ENCODE peak calls at places on chromosomes 2 and 18, in eight cellular contexts. B is trophoblast cell; K is brain microvascular endothelial cell; L is CD4-positive, CD25-positive, alpha-beta regulatory T cell; T is GM23338; U is heart right ventricle; E is body of pancreas; J is AG04450. V is an unnamed sample.

GRCh38 chr2:171862501-171862900 is 31.5 kb downstream of the SLC25A12 start:
- DNase-seq in J (no peak), L (no peak), B (no peak), T (no peak), U (no peak), K (no peak), E (no peak), V (no peak)

GRCh38 chr2:105775809-105776559 is 31.3 kb downstream of the NCK2 start:
- DNase-seq in K (no peak), B (no peak), E (no peak), L (peak; percentile 77), U (no peak), T (no peak), J (no peak), V (no peak)

GRCh38 chr2:150466770-150467640 is 20.5 kb downstream of the RND3 start:
- DNase-seq in K (peak; percentile 22), U (no peak), L (no peak), B (no peak), T (no peak), E (no peak), J (no peak), V (no peak)

GRCh38 chr2:169963786-169964185 is 136.5 kb downstream of the UBR3 start:
- DNase-seq in B (no peak), K (no peak), J (no peak), E (no peak), T (no peak), L (no peak), U (no peak), V (no peak)

GRCh38 chr18:55048892-55049291 is 89.6 kb upstream of the CCDC68 start:
- DNase-seq in B (no peak), E (no peak), J (no peak), K (no peak), T (no peak), U (no peak), L (no peak), V (no peak)

GRCh38 chr18:61702007-61702406 is 190.8 kb downstream of the RNF152 start:
- DNase-seq in E (no peak), U (no peak), K (peak; percentile 49), B (no peak), T (no peak), J (no peak), L (no peak), V (peak; percentile 21)

GRCh38 chr2:42368817-42369550 is 8.0 kb upstream of the COX7A2L start:
- DNase-seq in T (no peak), U (peak; percentile 32), J (no peak), E (no peak), L (no peak), B (no peak), K (no peak), V (no peak)

GRCh38 chr2:233638836-233639235 is 2.6 kb downstream of the UGT1A10 start:
- DNase-seq in J (no peak), L (no peak), B (no peak), U (no peak), E (no peak), T (no peak), K (no peak), V (no peak)

GRCh38 chr2:20080839-20081348 is 29.5 kb upstream of the LAPTM4A start:
- DNase-seq in E (no peak), L (no peak), T (peak; percentile 53), K (no peak), J (no peak), B (no peak), U (no peak), V (no peak)

GRCh38 chr2:20603791-20604190 is 47.1 kb downstream of the HS1BP3 start:
- DNase-seq in J (no peak), E (no peak), K (no peak), L (no peak), T (no peak), U (no peak), B (no peak), V (no peak)

GRCh38 chr2:33598472-33599174 is 476 bp downstream of the FAM98A start:
- DNase-seq in U (no peak), E (peak; percentile 41), B (peak; percentile 51), J (no peak), T (peak; percentile 47), L (peak; percentile 61), K (peak; percentile 43), V (peak; percentile 72)

GRCh38 chr2:96870631-96871255 is 863 bp upstream of the SEMA4C start:
- DNase-seq in E (peak; percentile 34), T (peak; percentile 34), U (peak; percentile 53), B (peak; percentile 55), L (peak; percentile 70), K (no peak), J (no peak), V (no peak)

GRCh38 chr2:98458207-98458606 is 13.5 kb downstream of the INPP4A start:
- DNase-seq in K (peak; percentile 59), B (peak; percentile 26), U (no peak), L (peak; percentile 73), T (no peak), E (no peak), J (no peak), V (no peak)

GRCh38 chr2:12720181-12720580 is 3.4 kb downstream of the TRIB2 start:
- DNase-seq in L (no peak), J (no peak), E (no peak), U (no peak), K (no peak), T (no peak), B (no peak), V (no peak)

GRCh38 chr18:32482117-32482516 is 11.4 kb upstream of the GAREM1 start:
- DNase-seq in J (no peak), B (no peak), K (no peak), L (no peak), U (no peak), E (no peak), T (no peak), V (no peak)

GRCh38 chr18:32480581-32480980 is 9.9 kb upstream of the GAREM1 start:
- DNase-seq in U (no peak), J (no peak), B (no peak), K (no peak), T (no peak), E (no peak), L (no peak), V (no peak)

GRCh38 chr18:32483002-32483401 is 12.3 kb upstream of the GAREM1 start:
- DNase-seq in K (no peak), U (no peak), J (no peak), E (no peak), B (no peak), T (no peak), L (no peak), V (no peak)

GRCh38 chr18:32478317-32478716 is 7.6 kb upstream of the GAREM1 start:
- DNase-seq in U (no peak), T (no peak), J (no peak), K (no peak), E (no peak), B (no peak), L (no peak), V (no peak)

DNA sequence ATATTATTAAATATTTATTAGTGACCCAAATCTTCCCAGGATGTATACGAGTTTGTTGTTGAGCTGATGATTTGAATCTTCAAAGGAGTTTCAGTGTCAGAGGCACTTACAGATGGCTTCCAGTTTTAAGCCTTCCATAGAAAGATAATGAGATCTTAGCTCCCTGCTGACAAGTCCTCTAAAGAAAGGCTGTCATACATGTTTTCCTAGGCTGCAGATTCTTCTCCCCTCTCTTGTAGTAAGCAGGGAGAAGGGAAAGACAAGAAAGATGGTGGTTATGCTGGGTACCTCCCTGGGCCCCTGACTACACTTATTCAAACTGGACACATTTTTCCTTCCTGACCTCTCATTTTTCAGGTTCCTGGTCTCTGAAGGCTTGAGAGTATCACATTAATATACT is 8.1 kb upstream of the GAREM1 start:
- DNase-seq in B (no peak), E (no peak), J (no peak), U (no peak), T (no peak), K (no peak), L (no peak), V (no peak)
- H3K4me3 ChIP-seq in B (no peak overlapping the region), E (no peak overlapping the region), J (no peak overlapping the region), U (no peak overlapping the region), T (no peak overlapping the region), K (no peak overlapping the region), L (no peak overlapping the region), V (no peak overlapping the region)

GRCh38 chr2:110860620-110861019 is 128.2 kb downstream of the ACOXL start:
- DNase-seq in B (no peak), U (no peak), K (no peak), J (no peak), T (no peak), E (no peak), L (peak; percentile 67), V (no peak)

GRCh38 chr2:110858993-110859770 is 126.8 kb downstream of the ACOXL start:
- DNase-seq in T (peak; percentile 59), U (no peak), L (peak; percentile 50), B (no peak), K (no peak), J (no peak), E (no peak), V (no peak)

GRCh38 chr2:110863726-110864125 is 131.4 kb downstream of the ACOXL start:
- DNase-seq in B (no peak), K (no peak), U (no peak), T (no peak), E (no peak), J (no peak), L (no peak), V (no peak)

GRCh38 chr2:110864176-110864575 is 131.8 kb downstream of the ACOXL start:
- DNase-seq in J (no peak), E (no peak), L (no peak), U (no peak), T (no peak), K (no peak), B (no peak), V (no peak)

DNA sequence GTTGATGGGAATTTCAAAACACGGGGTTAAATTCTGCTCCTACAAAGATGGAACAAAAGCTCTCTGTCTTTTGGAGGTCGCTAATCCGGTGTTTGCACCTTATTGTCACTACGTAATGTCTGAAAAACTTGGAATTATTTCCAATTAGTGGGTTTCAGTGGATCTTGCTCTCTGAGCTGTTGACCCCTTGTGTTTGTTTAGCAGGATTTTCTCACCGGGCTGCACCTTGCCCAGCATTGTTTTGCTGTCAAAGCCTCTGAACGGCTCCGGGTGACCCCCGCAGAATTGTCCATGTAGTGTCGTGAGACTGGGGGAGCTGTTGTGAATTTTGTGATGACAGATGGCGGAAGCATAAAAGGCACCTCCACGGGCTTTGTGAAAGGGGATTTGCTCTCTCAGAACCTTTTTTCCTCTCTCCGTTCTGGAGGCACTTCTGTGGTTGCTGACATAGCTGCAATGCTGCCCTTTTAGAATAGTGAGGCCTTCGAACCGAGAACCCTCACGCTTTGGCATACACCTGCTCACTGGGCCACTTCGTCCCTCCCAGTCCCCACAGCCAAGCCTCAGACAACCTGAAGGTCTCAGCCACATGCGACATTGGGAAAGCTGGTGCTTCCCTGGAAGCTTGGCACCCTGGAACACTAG is 129.4 kb downstream of the ACOXL start:
- DNase-seq in L (no peak), U (no peak), T (no peak), K (no peak), B (no peak), E (no peak), J (no peak), V (no peak)
- H3K27me3 ChIP-seq in L (no peaks in the 10 kb centered on the region), U (no peaks in the 10 kb centered on the region), T (no peaks in the 10 kb centered on the region), K (peaks cover 13% of the 10 kb centered on the region), B (no peaks in the 10 kb centered on the region), E (no peaks in the 10 kb centered on the region), J (peaks cover 22% of the 10 kb centered on the region), V (peaks cover 4% of the 10 kb centered on the region)

GRCh38 chr2:126971162-126971480 is 72.4 kb downstream of the TEX51 start:
- DNase-seq in T (no peak), E (no peak), U (no peak), B (no peak), K (no peak), J (no peak), L (no peak), V (no peak)
- H3K4me3 ChIP-seq in T (no peak overlapping the region), E (no peak overlapping the region), U (no peak overlapping the region), B (no peak overlapping the region), K (no peak overlapping the region), J (no peak overlapping the region), L (no peak overlapping the region), V (no peak overlapping the region)

GRCh38 chr2:148533685-148534084 is 110.9 kb upstream of the EPC2 start:
- DNase-seq in J (no peak), T (no peak), L (no peak), B (no peak), K (no peak), E (no peak), U (no peak), V (no peak)
- H3K27me3 ChIP-seq in J (no peaks in the 10 kb centered on the region), T (no peaks in the 10 kb centered on the region), L (no peaks in the 10 kb centered on the region), B (no peaks in the 10 kb centered on the region), K (no peaks in the 10 kb centered on the region), E (no peaks in the 10 kb centered on the region), U (no peaks in the 10 kb centered on the region), V (no peaks in the 10 kb centered on the region)